ENCODE peak calls at places on chromosomes 13 and 19, in four cellular contexts. U is K562, A is HepG2, P is GM12878. S is an unnamed sample.

GRCh38 chr19:5170329-5170745 is 170.3 kb downstream of the PTPRS start:
- DNase-seq in U (peak; percentile 67), A (no peak), P (no peak), S (peak; percentile 95)

GRCh38 chr19:46481947-46482346 is 10.6 kb upstream of the PNMA8A start:
- DNase-seq in U (no peak), A (no peak), P (no peak), S (no peak)

GRCh38 chr19:13884726-13885591 is 8.0 kb downstream of the NANOS3 start:
- DNase-seq in U (no peak), A (no peak), P (no peak), S (no peak)

GRCh38 chr19:47226426-47227346 is 4.3 kb downstream of the BBC3 start:
- DNase-seq in U (peak; percentile 97), A (peak; percentile 89), P (peak; percentile 57), S (peak; percentile 69)

GRCh38 chr13:40406405-40407138 is 259.9 kb downstream of the FOXO1 start:
- DNase-seq in U (no peak), A (peak; percentile 43), P (no peak), S (no peak)

GRCh38 chr19:20247016-20247683 is 80.1 kb downstream of the ZNF486 start:
- DNase-seq in U (no peak), A (no peak), P (no peak), S (no peak)

GRCh38 chr13:50677687-50678463 is 165.6 kb downstream of the DLEU7 start:
- DNase-seq in U (no peak), A (no peak), P (no peak), S (no peak)

GRCh38 chr13:83716121-83716520 is 166.2 kb downstream of the SLITRK1 start:
- DNase-seq in U (no peak), A (no peak), P (no peak), S (no peak)

GRCh38 chr19:6292006-6292405 is 12.2 kb upstream of the MLLT1 start:
- DNase-seq in U (peak; percentile 54), A (no peak), P (no peak), S (no peak)

GRCh38 chr13:37143901-37144300 is 38.4 kb upstream of the CSNK1A1L start:
- DNase-seq in U (no peak), A (no peak), P (no peak), S (no peak)

GRCh38 chr13:92137519-92137918 is 739.1 kb downstream of the GPC5 start:
- DNase-seq in U (no peak), A (no peak), P (no peak), S (no peak)

GRCh38 chr19:14425696-14426138 is 6.6 kb upstream of the DDX39A start:
- DNase-seq in U (peak; percentile 79), A (no peak), P (no peak), S (no peak)

GRCh38 chr13:42484396-42484795 is 89.6 kb upstream of the TNFSF11 start:
- DNase-seq in U (no peak), A (no peak), P (no peak), S (no peak)

GRCh38 chr13:42474954-42475353 is 99.0 kb upstream of the TNFSF11 start:
- DNase-seq in U (no peak), A (no peak), P (no peak), S (no peak)

GRCh38 chr13:42477588-42478190 is 96.3 kb upstream of the TNFSF11 start:
- DNase-seq in U (no peak), A (no peak), P (no peak), S (no peak)

GRCh38 chr13:42478531-42479156 is 95.3 kb upstream of the TNFSF11 start:
- DNase-seq in U (no peak), A (no peak), P (no peak), S (no peak)
- TF ChIP-seq CBX5 in U (no peak), A (no peak), P (no peak), S (no peak)

GRCh38 chr13:99495478-99496321 is 5.6 kb upstream of the TM9SF2 start:
- DNase-seq in U (no peak), A (peak; percentile 6), P (no peak), S (no peak)

GRCh38 chr13:99500839-99501134 is 485 bp upstream of the TM9SF2 start:
- DNase-seq in U (no peak), A (no peak), P (no peak), S (no peak)

GRCh38 chr13:99496322-99497142 is 4.7 kb upstream of the TM9SF2 start:
- DNase-seq in U (peak; percentile 82), A (peak; percentile 98), P (peak; percentile 75), S (no peak)

GRCh38 chr13:99501135-99501951 is at the start of gene TM9SF2:
- DNase-seq in U (peak; percentile 95), A (peak; percentile 92), P (peak; percentile 90), S (peak; percentile 93)

GRCh38 chr13:99498304-99499161 is 2.7 kb upstream of the TM9SF2 start:
- DNase-seq in U (peak; percentile 97), A (peak; percentile 96), P (peak; percentile 90), S (peak; percentile 98)
- H3K4me1 ChIP-seq in U (peaks cover 11% of the 10 kb centered on the region), A (peaks cover 50% of the 10 kb centered on the region), P (peaks cover 7% of the 10 kb centered on the region), S (peaks cover 5% of the 10 kb centered on the region)

DNA sequence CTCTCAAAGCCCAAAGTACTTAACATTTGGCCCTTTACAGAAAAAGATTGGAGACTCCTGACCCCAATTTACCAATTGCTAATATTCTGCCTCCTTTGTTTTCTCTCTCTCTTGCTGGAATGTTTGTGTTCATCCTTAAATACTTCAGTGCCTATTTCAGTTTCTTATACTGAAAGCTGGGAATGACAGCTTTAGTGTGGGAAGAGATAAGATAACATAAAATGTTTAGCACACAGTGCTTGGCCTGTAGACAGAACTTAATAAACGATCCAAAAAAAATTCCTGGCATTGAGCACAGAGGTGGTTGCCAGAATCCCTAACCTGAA is 3.0 kb upstream of the PLEKHF1 start:
- DNase-seq in U (no peak), A (no peak), P (no peak), S (no peak)
- H2AFZ ChIP-seq in U (peak overlapping the region; percentile 48), A (no peak overlapping the region), P (no peak overlapping the region), S (no peak overlapping the region)

GRCh38 chr19:55552620-55553019 is 7.3 kb upstream of the SBK3 start:
- DNase-seq in U (no peak), A (peak; percentile 43), P (no peak), S (no peak)
- TF ChIP-seq CBX5 in U (no peak), A (no peak), P (no peak), S (no peak)

DNA sequence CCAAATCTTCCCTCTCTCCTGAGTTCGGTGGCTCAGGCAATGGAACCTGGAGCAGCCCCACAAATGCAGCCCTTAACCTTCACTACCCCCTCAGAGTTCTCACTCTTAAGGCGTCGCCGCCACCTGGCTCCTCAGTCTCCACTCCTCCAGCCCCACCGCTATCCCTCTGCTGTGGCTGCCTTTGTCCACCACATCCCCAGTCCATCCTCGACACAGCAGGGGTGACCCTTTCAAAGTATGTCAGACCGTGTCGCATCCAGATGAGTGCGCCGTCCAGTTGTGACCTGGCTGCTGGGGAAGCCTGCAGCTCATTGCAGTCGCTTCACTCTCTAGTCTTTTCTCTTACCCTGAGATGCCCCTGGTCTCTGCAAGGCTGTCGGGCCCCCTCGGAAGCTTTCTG is 1.0 kb downstream of the SPPL2B start:
- DNase-seq in U (peak; percentile 62), A (no peak), P (no peak), S (no peak)
- H3K4me1 ChIP-seq in U (peaks cover 76% of the 10 kb centered on the region), A (peaks cover 64% of the 10 kb centered on the region), P (peaks cover 29% of the 10 kb centered on the region), S (peaks cover 12% of the 10 kb centered on the region)

S was measured in H1.